ENCODE peak calls at places on chromosomes 4 and X, in nine cellular contexts. V, E, Z, P, G, M, H, Y and N are unnamed samples.

GRCh38 chr4:19521151-19521550 is 730.6 kb upstream of the SLIT2 start:
- DNase-seq in M (no peak), H (no peak), E (no peak), Y (no peak), Z (no peak), G (no peak), V (no peak), P (no peak), N (no peak)

GRCh38 chr4:89797117-89797516 is 39.8 kb downstream of the SNCA start:
- DNase-seq in V (no peak), Y (no peak), E (no peak), P (peak; percentile 77), M (no peak), H (peak; percentile 72), G (no peak), Z (no peak), N (peak; percentile 11)

GRCh38 chr4:120921456-120922389 is 803 bp downstream of the PRDM5 start:
- DNase-seq in H (peak; percentile 27), P (peak; percentile 68), E (peak; percentile 78), Y (no peak), Z (peak; percentile 75), V (peak; percentile 59), M (peak; percentile 78), G (peak; percentile 69), N (peak; percentile 15)

GRCh38 chr4:8772499-8773123 is 99.0 kb downstream of the HMX1 start:
- DNase-seq in E (peak; percentile 15), V (no peak), P (no peak), Y (no peak), M (peak; percentile 32), H (no peak), G (no peak), Z (peak; percentile 4), N (no peak)

GRCh38 chr4:111268769-111269414 is 646.0 kb upstream of the PITX2 start:
- DNase-seq in P (peak; percentile 50), G (peak; percentile 30), E (no peak), V (peak; percentile 68), Z (no peak), M (no peak), H (peak; percentile 1), Y (no peak), N (no peak)

GRCh38 chrX:2320580-2321327 is 180.0 kb downstream of the DHRSX start:
- DNase-seq in P (no peak), H (no peak), E (no peak), Z (peak; percentile 21), G (no peak), M (no peak), Y (no peak), V (no peak), N (no peak)

GRCh38 chr4:182873726-182874125 is 43.5 kb downstream of the DCTD start:
- DNase-seq in M (no peak), H (no peak), Y (no peak), V (no peak), Z (no peak), P (no peak), G (no peak), E (no peak), N (no peak)

GRCh38 chr4:156620786-156621185 is 350.8 kb downstream of the PDGFC start:
- DNase-seq in Z (no peak), M (no peak), E (no peak), V (no peak), H (no peak), Y (no peak), P (no peak), G (no peak), N (no peak)

GRCh38 chr4:27861381-27861787 is 1000.7 kb downstream of the STIM2 start:
- DNase-seq in H (peak; percentile 67), Y (peak; percentile 57), M (peak; percentile 81), V (peak; percentile 69), E (no peak), G (no peak), Z (peak; percentile 22), P (no peak), N (no peak)

GRCh38 chrX:154019633-154020499 is at the start of gene IRAK1:
- DNase-seq in P (peak; percentile 37), H (no peak), M (peak; percentile 70), Y (no peak), E (peak; percentile 74), G (peak; percentile 46), V (peak; percentile 56), Z (peak; percentile 62), N (no peak)

GRCh38 chr4:38904090-38904666 is 36.6 kb downstream of the FAM114A1 start:
- DNase-seq in G (no peak), H (no peak), V (no peak), Y (no peak), E (no peak), P (no peak), Z (peak; percentile 23), M (no peak), N (no peak)

GRCh38 chrX:110267874-110268273 is 50.0 kb downstream of the AMMECR1 start:
- DNase-seq in Y (no peak), Z (no peak), H (no peak), E (no peak), G (no peak), P (peak; percentile 42), V (no peak), M (no peak), N (no peak)

GRCh38 chr4:111213520-111213919 is 590.6 kb upstream of the PITX2 start:
- DNase-seq in H (no peak), P (no peak), V (no peak), Y (no peak), Z (no peak), E (no peak), G (no peak), M (no peak), N (no peak)

GRCh38 chr4:77167173-77167572 is 10.2 kb downstream of the CCNG2 start:
- DNase-seq in V (no peak), P (no peak), M (no peak), Y (no peak), H (no peak), Z (no peak), E (no peak), G (no peak), N (no peak)

GRCh38 chr4:77170926-77171325 is 13.9 kb downstream of the CCNG2 start:
- DNase-seq in G (no peak), E (no peak), V (no peak), Z (no peak), H (no peak), Y (no peak), M (no peak), P (no peak), N (no peak)

GRCh38 chr4:77167866-77168265 is 10.9 kb downstream of the CCNG2 start:
- DNase-seq in E (no peak), G (no peak), H (no peak), Y (no peak), Z (no peak), P (no peak), M (no peak), V (peak; percentile 81), N (no peak)

GRCh38 chr4:77172336-77172735 is 15.3 kb downstream of the CCNG2 start:
- DNase-seq in M (no peak), Y (no peak), H (peak; percentile 87), Z (no peak), V (no peak), E (no peak), P (no peak), G (peak; percentile 86), N (no peak)

GRCh38 chr4:77169496-77169895 is 12.5 kb downstream of the CCNG2 start:
- DNase-seq in V (no peak), G (no peak), H (no peak), Y (no peak), Z (no peak), M (no peak), P (no peak), E (no peak), N (no peak)
- H3K36me3 ChIP-seq in V (no peaks in the 10 kb centered on the region), G (peaks cover 5% of the 10 kb centered on the region), H (peaks cover 4% of the 10 kb centered on the region), Y (peaks cover 16% of the 10 kb centered on the region), Z (peaks cover 11% of the 10 kb centered on the region), M (peaks cover 64% of the 10 kb centered on the region), P (no peaks in the 10 kb centered on the region), E (peaks cover 5% of the 10 kb centered on the region), N (peaks cover 36% of the 10 kb centered on the region)

DNA sequence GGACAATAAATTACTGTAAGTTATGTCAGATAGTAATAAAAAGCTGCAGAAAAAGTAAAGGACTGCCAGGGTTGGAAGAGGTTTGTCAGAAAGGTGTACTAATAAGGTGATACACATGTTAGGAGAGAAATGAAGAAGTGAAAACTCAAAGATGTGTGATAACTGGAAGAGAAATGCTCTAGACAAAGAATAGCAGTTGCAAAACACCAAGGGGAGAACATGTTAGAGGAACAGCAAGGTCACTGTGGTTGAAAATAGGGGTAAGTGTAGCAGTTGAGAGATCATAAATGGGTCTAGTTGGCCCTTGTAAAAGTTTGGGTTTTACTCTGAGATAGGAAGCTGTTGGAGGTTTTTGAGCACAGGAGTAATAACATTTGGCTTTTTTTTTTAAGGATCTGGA is 46.9 kb downstream of the HSPA4L start:
- DNase-seq in P (no peak), V (no peak), Y (no peak), G (no peak), H (no peak), E (no peak), Z (no peak), M (no peak), N (no peak)
- H3K36me3 ChIP-seq in P (no peaks in the 10 kb centered on the region), V (peaks cover 7% of the 10 kb centered on the region), Y (no peaks in the 10 kb centered on the region), G (no peaks in the 10 kb centered on the region), H (no peaks in the 10 kb centered on the region), E (peaks cover 3% of the 10 kb centered on the region), Z (peaks cover 3% of the 10 kb centered on the region), M (no peaks in the 10 kb centered on the region), N (no peaks in the 10 kb centered on the region)

GRCh38 chr4:113677333-113677732 is 84.2 kb downstream of the CAMK2D start:
- DNase-seq in H (no peak), V (no peak), E (no peak), M (no peak), G (no peak), Z (no peak), P (no peak), Y (no peak), N (no peak)

GRCh38 chr4:113675731-113676707 is 85.5 kb downstream of the CAMK2D start:
- DNase-seq in G (no peak), M (no peak), P (no peak), Y (no peak), V (no peak), E (no peak), H (no peak), Z (no peak), N (no peak)

GRCh38 chr4:113674251-113674650 is 87.3 kb downstream of the CAMK2D start:
- DNase-seq in Z (no peak), G (no peak), P (no peak), E (no peak), V (no peak), M (no peak), H (no peak), Y (no peak), N (no peak)

GRCh38 chr4:113673450-113673849 is 88.1 kb downstream of the CAMK2D start:
- DNase-seq in E (no peak), M (peak; percentile 63), P (no peak), V (peak; percentile 25), Y (peak; percentile 19), G (peak; percentile 7), H (no peak), Z (no peak), N (peak; percentile 5)

GRCh38 chr4:113674733-113675132 is 86.8 kb downstream of the CAMK2D start:
- DNase-seq in V (no peak), H (no peak), E (no peak), M (no peak), P (no peak), Z (no peak), G (no peak), Y (no peak), N (no peak)
- H3K36me3 ChIP-seq in V (no peaks in the 10 kb centered on the region), H (no peaks in the 10 kb centered on the region), E (no peaks in the 10 kb centered on the region), M (peaks cover 26% of the 10 kb centered on the region), P (no peaks in the 10 kb centered on the region), Z (no peaks in the 10 kb centered on the region), G (no peaks in the 10 kb centered on the region), Y (no peaks in the 10 kb centered on the region), N (no peaks in the 10 kb centered on the region)

GRCh38 chr4:168691621-168692376 is 194.9 kb downstream of the PALLD start:
- DNase-seq in P (peak; percentile 28), Z (no peak), M (no peak), H (no peak), Y (no peak), V (no peak), E (no peak), G (no peak), N (no peak)
- H3K36me3 ChIP-seq in P (no peaks in the 10 kb centered on the region), Z (no peaks in the 10 kb centered on the region), M (no peaks in the 10 kb centered on the region), H (no peaks in the 10 kb centered on the region), Y (peaks cover 15% of the 10 kb centered on the region), V (no peaks in the 10 kb centered on the region), E (no peaks in the 10 kb centered on the region), G (peaks cover 17% of the 10 kb centered on the region), N (no peaks in the 10 kb centered on the region)